ENCODE peak calls at places on chromosome 6, in seven cellular contexts. B, J, U, I, H, E and G are unnamed samples.

GRCh38 chr6:109671721-109672120 is 19.3 kb downstream of the AK9 start:
- DNase-seq in H (no peak), E (no peak), J (no peak), I (no peak), U (peak; percentile 66), B (no peak), G (no peak)

GRCh38 chr6:56479381-56479780 is 163.3 kb downstream of the DST start:
- DNase-seq in J (no peak), I (no peak), B (no peak), E (no peak), U (no peak), H (no peak), G (no peak)

GRCh38 chr6:26199773-26200728 is 112.8 kb downstream of the HFE start:
- DNase-seq in I (no peak), U (peak; percentile 41), H (no peak), E (peak; percentile 52), J (peak; percentile 50), B (no peak), G (no peak)

GRCh38 chr6:130680118-130680517 is 147.1 kb upstream of the SMLR1 start:
- DNase-seq in J (no peak), H (no peak), B (no peak), U (no peak), E (no peak), I (no peak), G (no peak)

GRCh38 chr6:144360401-144360800 is 75.3 kb downstream of the UTRN start:
- DNase-seq in B (no peak), E (no peak), H (no peak), U (peak; percentile 26), J (no peak), I (no peak), G (no peak)

GRCh38 chr6:53982361-53983050 is 128.7 kb upstream of the MLIP start:
- DNase-seq in E (no peak), I (no peak), J (no peak), B (no peak), U (peak; percentile 67), H (no peak), G (no peak)

GRCh38 chr6:84349542-84349941 is 122.1 kb upstream of the CEP162 start:
- DNase-seq in J (no peak), I (no peak), H (no peak), B (no peak), E (no peak), U (no peak), G (no peak)

GRCh38 chr6:112282217-112282616 is 27.9 kb upstream of the LAMA4 start:
- DNase-seq in B (peak; percentile 82), I (peak; percentile 55), E (peak; percentile 14), H (peak; percentile 91), U (peak; percentile 69), J (no peak), G (peak; percentile 25)

GRCh38 chr6:7166410-7167293 is 58.9 kb downstream of the RREB1 start:
- DNase-seq in H (no peak), I (no peak), B (no peak), U (no peak), J (no peak), E (no peak), G (no peak)

GRCh38 chr6:16836186-16836981 is 75.1 kb upstream of the ATXN1 start:
- DNase-seq in J (no peak), U (no peak), H (no peak), E (no peak), I (no peak), B (no peak), G (no peak)

GRCh38 chr6:52233975-52234823 is 10.1 kb downstream of the IL17F start:
- DNase-seq in B (no peak), I (peak; percentile 50), J (no peak), U (peak; percentile 90), E (peak; percentile 81), H (peak; percentile 58), G (peak; percentile 76)

GRCh38 chr6:134081506-134081905 is 29.1 kb upstream of the SLC2A12 start:
- DNase-seq in E (no peak), B (no peak), H (no peak), U (no peak), I (no peak), J (no peak), G (no peak)

GRCh38 chr6:33995046-33995872 is 150.6 kb downstream of the GRM4 start:
- DNase-seq in J (no peak), B (no peak), I (no peak), E (no peak), U (no peak), H (no peak), G (peak; percentile 65)

GRCh38 chr6:156827382-156827781 is 50.2 kb downstream of the ARID1B start:
- DNase-seq in B (no peak), I (no peak), H (no peak), U (no peak), E (no peak), J (no peak), G (no peak)

GRCh38 chr6:122838060-122838780 is 49.2 kb downstream of the SMPDL3A start:
- DNase-seq in U (peak; percentile 52), H (peak; percentile 22), B (no peak), J (no peak), E (peak; percentile 28), I (no peak), G (no peak)

GRCh38 chr6:11198663-11199603 is 33.5 kb downstream of the NEDD9 start:
- DNase-seq in B (no peak), E (no peak), I (no peak), U (no peak), H (no peak), J (peak; percentile 9), G (no peak)

GRCh38 chr6:15472626-15473025 is 190.2 kb downstream of the DTNBP1 start:
- DNase-seq in H (no peak), B (no peak), U (no peak), J (no peak), I (no peak), E (no peak), G (no peak)

GRCh38 chr6:144447487-144447886 is 162.4 kb downstream of the UTRN start:
- DNase-seq in U (peak; percentile 88), B (no peak), H (no peak), I (no peak), J (no peak), E (no peak), G (no peak)

GRCh38 chr6:118719351-118720124 is 68.1 kb upstream of the CEP85L start:
- DNase-seq in H (no peak), U (no peak), J (peak; percentile 48), I (peak; percentile 27), E (no peak), B (no peak), G (no peak)

GRCh38 chr6:153625089-153625488 is 414.0 kb upstream of the OPRM1 start:
- DNase-seq in B (no peak), H (peak; percentile 54), I (no peak), E (peak; percentile 24), J (no peak), U (no peak), G (no peak)

GRCh38 chr6:358432-358831 is 33.1 kb upstream of the IRF4 start:
- DNase-seq in U (no peak), I (no peak), H (no peak), B (peak; percentile 27), J (no peak), E (no peak), G (no peak)

GRCh38 chr6:55898342-55898741 is 23.0 kb upstream of the BMP5 start:
- DNase-seq in B (no peak), H (no peak), U (peak; percentile 34), E (no peak), J (no peak), I (no peak), G (no peak)

GRCh38 chr6:19902201-19902600 is 65.0 kb downstream of the ID4 start:
- DNase-seq in J (no peak), I (no peak), H (no peak), E (no peak), B (no peak), U (no peak), G (no peak)

GRCh38 chr6:209432-210103 is 82.7 kb upstream of the DUSP22 start:
- DNase-seq in J (no peak), I (no peak), H (no peak), B (no peak), E (no peak), U (no peak), G (no peak)

GRCh38 chr6:35829306-35829705 is 24.2 kb downstream of the LHFPL5 start:
- DNase-seq in H (no peak), J (no peak), U (no peak), I (no peak), B (no peak), E (no peak), G (no peak)
- H3K27me3 ChIP-seq in H (no peaks in the 10 kb centered on the region), J (no peaks in the 10 kb centered on the region), U (no peaks in the 10 kb centered on the region), I (no peaks in the 10 kb centered on the region), B (no peaks in the 10 kb centered on the region), E (no peaks in the 10 kb centered on the region), G (no peaks in the 10 kb centered on the region)

DNA sequence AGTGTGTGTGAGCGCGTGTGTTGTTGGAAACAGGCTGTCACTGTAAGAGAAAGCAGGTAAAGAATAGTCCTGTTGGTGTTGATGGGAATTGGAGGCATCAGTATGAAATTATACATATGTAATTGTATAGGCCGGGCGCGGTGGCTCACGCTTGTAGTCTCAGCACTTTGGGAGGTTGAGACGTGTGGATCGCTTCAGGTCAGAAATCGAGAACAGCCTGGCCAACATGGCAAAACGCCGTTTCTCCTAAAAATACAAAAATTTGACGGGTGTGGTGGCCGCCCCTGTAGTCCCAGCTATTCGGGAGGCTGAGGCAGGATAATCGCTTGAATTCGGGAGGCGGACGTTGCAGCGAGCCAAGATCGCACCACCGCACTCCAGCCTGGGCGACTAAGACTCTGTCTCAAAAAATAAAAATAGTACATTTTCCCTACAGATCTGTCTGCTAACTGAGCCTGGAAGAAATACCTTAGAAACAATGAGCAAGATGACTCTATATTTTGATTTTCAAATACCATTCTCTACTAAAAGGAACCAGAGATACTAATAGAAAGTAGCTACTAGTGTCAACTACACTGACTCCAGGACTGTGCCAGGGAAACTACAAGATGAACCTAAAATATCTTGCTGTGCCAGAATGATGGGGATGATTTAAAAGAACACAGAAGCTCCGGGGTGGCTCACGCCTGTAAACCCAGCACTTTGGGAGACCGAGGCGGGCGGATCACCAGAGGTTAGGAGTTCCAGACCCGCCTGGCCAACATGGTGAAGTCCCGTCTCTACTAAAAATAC is 110.8 kb downstream of the TRIM27 start:
- DNase-seq in I (no peak), J (no peak), H (no peak), U (no peak), E (no peak), B (no peak), G (no peak)
- H3K4me3 ChIP-seq in I (no peak overlapping the region), J (no peak overlapping the region), H (no peak overlapping the region), U (no peak overlapping the region), E (peak overlapping the region; percentile 75), B (no peak overlapping the region), G (no peak overlapping the region)

DNA sequence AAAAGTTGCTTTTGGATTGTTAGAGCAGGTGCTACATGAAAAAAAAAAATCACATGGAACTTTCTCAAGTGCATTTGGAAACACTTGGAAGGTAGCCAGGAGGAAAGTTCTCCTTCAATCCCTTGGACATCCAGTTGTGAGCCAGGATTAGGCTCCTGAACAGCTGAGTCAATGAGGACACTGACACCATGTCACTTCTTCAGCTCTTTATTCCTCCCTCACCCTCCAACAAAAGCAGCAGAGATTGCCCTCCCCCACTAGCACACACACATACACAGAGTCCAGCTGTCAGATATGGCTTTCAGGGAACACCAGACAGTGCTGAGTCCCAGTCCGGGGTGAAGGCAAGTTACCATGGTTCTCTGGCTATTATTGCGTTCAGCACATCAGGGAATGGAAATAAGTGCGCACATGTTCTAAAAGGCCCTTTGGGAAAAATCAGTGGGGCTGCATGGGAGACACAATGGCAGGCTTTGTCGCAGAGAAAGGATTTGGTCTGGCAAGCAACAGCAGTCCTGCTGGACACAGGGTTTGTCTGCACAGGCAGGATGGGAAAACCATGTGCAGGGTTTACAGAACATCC is 124.7 kb upstream of the MARCKS start:
- DNase-seq in I (peak; percentile 50), U (no peak), E (no peak), J (no peak), B (peak; percentile 68), H (peak; percentile 50), G (peak; percentile 43)
- TF ChIP-seq CTCF in I (peak; percentile 28), U (no peak), E (no peak), J (no peak), B (peak; percentile 17), H (peak; percentile 31), G (no peak)

GRCh38 chr6:35576647-35577046 is 64.0 kb upstream of the TULP1 start:
- DNase-seq in E (no peak), I (no peak), J (no peak), B (no peak), U (no peak), H (no peak), G (no peak)
- H3K27me3 ChIP-seq in E (no peaks in the 10 kb centered on the region), I (no peaks in the 10 kb centered on the region), J (no peaks in the 10 kb centered on the region), B (no peaks in the 10 kb centered on the region), U (no peaks in the 10 kb centered on the region), H (no peaks in the 10 kb centered on the region), G (no peaks in the 10 kb centered on the region)